ENCODE peak calls at places on chromosomes 2 and 18, in nine cellular contexts. One of them, this sample, is unnamed.

GRCh38 chr18:23321996-23322395 is 131.1 kb upstream of the RIOK3 start:
- DNase-seq in SW480: no peak
- DNase-seq in stimulated activated CD8-positive, alpha-beta memory T cell treated with anti-CD3 and anti-CD28 coated beads, Interleukin-15, amount 100 ng/mL, for 24 hours: no peak
- DNase-seq in NCI-H1417 treated with DMSO at 0.1 percent for 48 hours: no peak
- DNase-seq in myocyte: no peak
- DNase-seq in left ventricle myocardium superior: no peak
- DNase-seq in neuronal stem cell: no peak
- DNase-seq in dermis microvascular lymphatic vessel endothelial cell: no peak
- DNase-seq in NCI-H446: no peak
- DNase-seq in this sample: no peak

GRCh38 chr2:38509322-38509946 is 93.3 kb downstream of the HNRNPLL start:
- DNase-seq in dermis microvascular lymphatic vessel endothelial cell: peak; percentile 60
- DNase-seq in myocyte: no peak
- DNase-seq in stimulated activated CD8-positive, alpha-beta memory T cell treated with anti-CD3 and anti-CD28 coated beads, Interleukin-15, amount 100 ng/mL, for 24 hours: no peak
- DNase-seq in neuronal stem cell: no peak
- DNase-seq in NCI-H446: no peak
- DNase-seq in SW480: no peak
- DNase-seq in NCI-H1417 treated with DMSO at 0.1 percent for 48 hours: no peak
- DNase-seq in left ventricle myocardium superior: no peak
- DNase-seq in this sample: peak; percentile 51

GRCh38 chr2:19667085-19667484 is 234.7 kb downstream of the TTC32 start:
- DNase-seq in SW480: peak; percentile 44
- DNase-seq in left ventricle myocardium superior: no peak
- DNase-seq in NCI-H446: no peak
- DNase-seq in dermis microvascular lymphatic vessel endothelial cell: no peak
- DNase-seq in stimulated activated CD8-positive, alpha-beta memory T cell treated with anti-CD3 and anti-CD28 coated beads, Interleukin-15, amount 100 ng/mL, for 24 hours: no peak
- DNase-seq in neuronal stem cell: no peak
- DNase-seq in NCI-H1417 treated with DMSO at 0.1 percent for 48 hours: no peak
- DNase-seq in myocyte: peak; percentile 59
- DNase-seq in this sample: peak; percentile 8

GRCh38 chr2:109427661-109428091 is 186.1 kb downstream of the SEPTIN10 start:
- DNase-seq in NCI-H1417 treated with DMSO at 0.1 percent for 48 hours: no peak
- DNase-seq in myocyte: no peak
- DNase-seq in left ventricle myocardium superior: no peak
- DNase-seq in neuronal stem cell: no peak
- DNase-seq in stimulated activated CD8-positive, alpha-beta memory T cell treated with anti-CD3 and anti-CD28 coated beads, Interleukin-15, amount 100 ng/mL, for 24 hours: no peak
- DNase-seq in NCI-H446: no peak
- DNase-seq in dermis microvascular lymphatic vessel endothelial cell: no peak
- DNase-seq in SW480: no peak
- DNase-seq in this sample: no peak

GRCh38 chr2:111900859-111901258 is 2.5 kb downstream of the MERTK start:
- DNase-seq in NCI-H1417 treated with DMSO at 0.1 percent for 48 hours: no peak
- DNase-seq in stimulated activated CD8-positive, alpha-beta memory T cell treated with anti-CD3 and anti-CD28 coated beads, Interleukin-15, amount 100 ng/mL, for 24 hours: no peak
- DNase-seq in left ventricle myocardium superior: no peak
- DNase-seq in NCI-H446: no peak
- DNase-seq in SW480: peak; percentile 42
- DNase-seq in myocyte: peak; percentile 49
- DNase-seq in dermis microvascular lymphatic vessel endothelial cell: peak; percentile 67
- DNase-seq in neuronal stem cell: no peak
- DNase-seq in this sample: peak; percentile 61

GRCh38 chr18:14979875-14980274 is 231.9 kb downstream of the ANKRD30B start:
- DNase-seq in dermis microvascular lymphatic vessel endothelial cell: no peak
- DNase-seq in stimulated activated CD8-positive, alpha-beta memory T cell treated with anti-CD3 and anti-CD28 coated beads, Interleukin-15, amount 100 ng/mL, for 24 hours: no peak
- DNase-seq in NCI-H446: no peak
- DNase-seq in left ventricle myocardium superior: no peak
- DNase-seq in NCI-H1417 treated with DMSO at 0.1 percent for 48 hours: no peak
- DNase-seq in neuronal stem cell: no peak
- DNase-seq in SW480: no peak
- DNase-seq in myocyte: no peak
- DNase-seq in this sample: no peak

GRCh38 chr2:16507655-16508054 is 158.0 kb downstream of the CYRIA start:
- DNase-seq in dermis microvascular lymphatic vessel endothelial cell: peak; percentile 2
- DNase-seq in neuronal stem cell: no peak
- DNase-seq in NCI-H1417 treated with DMSO at 0.1 percent for 48 hours: no peak
- DNase-seq in left ventricle myocardium superior: peak; percentile 28
- DNase-seq in myocyte: no peak
- DNase-seq in SW480: no peak
- DNase-seq in NCI-H446: no peak
- DNase-seq in stimulated activated CD8-positive, alpha-beta memory T cell treated with anti-CD3 and anti-CD28 coated beads, Interleukin-15, amount 100 ng/mL, for 24 hours: no peak
- DNase-seq in this sample: no peak

GRCh38 chr2:165572155-165572554 is 102.7 kb downstream of the CSRNP3 start:
- DNase-seq in stimulated activated CD8-positive, alpha-beta memory T cell treated with anti-CD3 and anti-CD28 coated beads, Interleukin-15, amount 100 ng/mL, for 24 hours: no peak
- DNase-seq in NCI-H446: peak; percentile 49
- DNase-seq in myocyte: no peak
- DNase-seq in NCI-H1417 treated with DMSO at 0.1 percent for 48 hours: no peak
- DNase-seq in SW480: peak; percentile 20
- DNase-seq in dermis microvascular lymphatic vessel endothelial cell: no peak
- DNase-seq in neuronal stem cell: no peak
- DNase-seq in left ventricle myocardium superior: peak; percentile 28
- DNase-seq in this sample: peak; percentile 27

GRCh38 chr2:184178229-184178628 is 420.1 kb upstream of the ZNF804A start:
- DNase-seq in dermis microvascular lymphatic vessel endothelial cell: no peak
- DNase-seq in neuronal stem cell: no peak
- DNase-seq in myocyte: no peak
- DNase-seq in stimulated activated CD8-positive, alpha-beta memory T cell treated with anti-CD3 and anti-CD28 coated beads, Interleukin-15, amount 100 ng/mL, for 24 hours: no peak
- DNase-seq in left ventricle myocardium superior: no peak
- DNase-seq in NCI-H446: no peak
- DNase-seq in SW480: peak; percentile 29
- DNase-seq in NCI-H1417 treated with DMSO at 0.1 percent for 48 hours: no peak
- DNase-seq in this sample: peak; percentile 18

GRCh38 chr2:30664761-30665358 is 142.4 kb downstream of the CAPN13 start:
- DNase-seq in left ventricle myocardium superior: no peak
- DNase-seq in stimulated activated CD8-positive, alpha-beta memory T cell treated with anti-CD3 and anti-CD28 coated beads, Interleukin-15, amount 100 ng/mL, for 24 hours: no peak
- DNase-seq in NCI-H446: no peak
- DNase-seq in SW480: peak; percentile 93
- DNase-seq in myocyte: peak; percentile 99
- DNase-seq in neuronal stem cell: no peak
- DNase-seq in dermis microvascular lymphatic vessel endothelial cell: peak; percentile 70
- DNase-seq in NCI-H1417 treated with DMSO at 0.1 percent for 48 hours: no peak
- DNase-seq in this sample: no peak

GRCh38 chr18:37160038-37160745 is 331.3 kb downstream of the KIAA1328 start:
- DNase-seq in stimulated activated CD8-positive, alpha-beta memory T cell treated with anti-CD3 and anti-CD28 coated beads, Interleukin-15, amount 100 ng/mL, for 24 hours: no peak
- DNase-seq in myocyte: no peak
- DNase-seq in SW480: no peak
- DNase-seq in left ventricle myocardium superior: no peak
- DNase-seq in neuronal stem cell: no peak
- DNase-seq in NCI-H1417 treated with DMSO at 0.1 percent for 48 hours: no peak
- DNase-seq in NCI-H446: no peak
- DNase-seq in dermis microvascular lymphatic vessel endothelial cell: no peak
- DNase-seq in this sample: no peak

GRCh38 chr2:150320623-150321022 is 166.8 kb downstream of the RND3 start:
- DNase-seq in stimulated activated CD8-positive, alpha-beta memory T cell treated with anti-CD3 and anti-CD28 coated beads, Interleukin-15, amount 100 ng/mL, for 24 hours: no peak
- DNase-seq in SW480: no peak
- DNase-seq in dermis microvascular lymphatic vessel endothelial cell: no peak
- DNase-seq in neuronal stem cell: no peak
- DNase-seq in myocyte: peak; percentile 2
- DNase-seq in NCI-H1417 treated with DMSO at 0.1 percent for 48 hours: no peak
- DNase-seq in left ventricle myocardium superior: no peak
- DNase-seq in NCI-H446: no peak
- DNase-seq in this sample: peak; percentile 79

GRCh38 chr2:215750763-215751162 is 262.6 kb downstream of the MREG start:
- DNase-seq in NCI-H446: no peak
- DNase-seq in left ventricle myocardium superior: no peak
- DNase-seq in dermis microvascular lymphatic vessel endothelial cell: no peak
- DNase-seq in stimulated activated CD8-positive, alpha-beta memory T cell treated with anti-CD3 and anti-CD28 coated beads, Interleukin-15, amount 100 ng/mL, for 24 hours: no peak
- DNase-seq in NCI-H1417 treated with DMSO at 0.1 percent for 48 hours: no peak
- DNase-seq in neuronal stem cell: no peak
- DNase-seq in SW480: no peak
- DNase-seq in myocyte: no peak
- DNase-seq in this sample: no peak

GRCh38 chr18:23173912-23174311 is 38.6 kb downstream of the CABLES1 start:
- DNase-seq in neuronal stem cell: no peak
- DNase-seq in myocyte: peak; percentile 68
- DNase-seq in stimulated activated CD8-positive, alpha-beta memory T cell treated with anti-CD3 and anti-CD28 coated beads, Interleukin-15, amount 100 ng/mL, for 24 hours: no peak
- DNase-seq in NCI-H446: no peak
- DNase-seq in left ventricle myocardium superior: no peak
- DNase-seq in NCI-H1417 treated with DMSO at 0.1 percent for 48 hours: no peak
- DNase-seq in SW480: no peak
- DNase-seq in dermis microvascular lymphatic vessel endothelial cell: no peak
- DNase-seq in this sample: no peak

GRCh38 chr18:80147418-80148315 is 38.6 kb downstream of the ADNP2 start:
- DNase-seq in dermis microvascular lymphatic vessel endothelial cell: peak; percentile 65
- DNase-seq in left ventricle myocardium superior: peak; percentile 86
- DNase-seq in SW480: no peak
- DNase-seq in NCI-H446: peak; percentile 5
- DNase-seq in neuronal stem cell: peak; percentile 56
- DNase-seq in myocyte: peak; percentile 91
- DNase-seq in stimulated activated CD8-positive, alpha-beta memory T cell treated with anti-CD3 and anti-CD28 coated beads, Interleukin-15, amount 100 ng/mL, for 24 hours: peak; percentile 46
- DNase-seq in NCI-H1417 treated with DMSO at 0.1 percent for 48 hours: peak; percentile 70
- DNase-seq in this sample: peak; percentile 73

GRCh38 chr2:118837067-118837466 is 10.4 kb downstream of the EN1 start:
- DNase-seq in NCI-H1417 treated with DMSO at 0.1 percent for 48 hours: no peak
- DNase-seq in dermis microvascular lymphatic vessel endothelial cell: no peak
- DNase-seq in stimulated activated CD8-positive, alpha-beta memory T cell treated with anti-CD3 and anti-CD28 coated beads, Interleukin-15, amount 100 ng/mL, for 24 hours: no peak
- DNase-seq in left ventricle myocardium superior: no peak
- DNase-seq in NCI-H446: no peak
- DNase-seq in SW480: no peak
- DNase-seq in neuronal stem cell: no peak
- DNase-seq in myocyte: no peak
- DNase-seq in this sample: no peak

GRCh38 chr2:232321156-232321816 is 57.3 kb upstream of the ALPP start:
- DNase-seq in stimulated activated CD8-positive, alpha-beta memory T cell treated with anti-CD3 and anti-CD28 coated beads, Interleukin-15, amount 100 ng/mL, for 24 hours: no peak
- DNase-seq in myocyte: no peak
- DNase-seq in left ventricle myocardium superior: no peak
- DNase-seq in neuronal stem cell: no peak
- DNase-seq in NCI-H446: no peak
- DNase-seq in dermis microvascular lymphatic vessel endothelial cell: no peak
- DNase-seq in SW480: no peak
- DNase-seq in NCI-H1417 treated with DMSO at 0.1 percent for 48 hours: no peak
- DNase-seq in this sample: no peak

GRCh38 chr2:3635171-3636008 is 22.6 kb upstream of the ALLC start:
- DNase-seq in myocyte: no peak
- DNase-seq in neuronal stem cell: no peak
- DNase-seq in NCI-H446: no peak
- DNase-seq in dermis microvascular lymphatic vessel endothelial cell: no peak
- DNase-seq in NCI-H1417 treated with DMSO at 0.1 percent for 48 hours: no peak
- DNase-seq in SW480: no peak
- DNase-seq in stimulated activated CD8-positive, alpha-beta memory T cell treated with anti-CD3 and anti-CD28 coated beads, Interleukin-15, amount 100 ng/mL, for 24 hours: no peak
- DNase-seq in left ventricle myocardium superior: no peak
- DNase-seq in this sample: peak; percentile 37

GRCh38 chr2:141923657-141924056 is 207.2 kb downstream of the LRP1B start:
- DNase-seq in dermis microvascular lymphatic vessel endothelial cell: no peak
- DNase-seq in left ventricle myocardium superior: no peak
- DNase-seq in SW480: no peak
- DNase-seq in NCI-H446: no peak
- DNase-seq in NCI-H1417 treated with DMSO at 0.1 percent for 48 hours: no peak
- DNase-seq in stimulated activated CD8-positive, alpha-beta memory T cell treated with anti-CD3 and anti-CD28 coated beads, Interleukin-15, amount 100 ng/mL, for 24 hours: no peak
- DNase-seq in neuronal stem cell: no peak
- DNase-seq in myocyte: no peak
- DNase-seq in this sample: no peak

GRCh38 chr2:71603311-71603794 is 150.0 kb downstream of the DYSF start:
- DNase-seq in myocyte: no peak
- DNase-seq in SW480: no peak
- DNase-seq in dermis microvascular lymphatic vessel endothelial cell: peak; percentile 42
- DNase-seq in neuronal stem cell: no peak
- DNase-seq in NCI-H1417 treated with DMSO at 0.1 percent for 48 hours: no peak
- DNase-seq in left ventricle myocardium superior: peak; percentile 37
- DNase-seq in stimulated activated CD8-positive, alpha-beta memory T cell treated with anti-CD3 and anti-CD28 coated beads, Interleukin-15, amount 100 ng/mL, for 24 hours: no peak
- DNase-seq in NCI-H446: no peak
- DNase-seq in this sample: no peak

GRCh38 chr2:188068093-188068492 is 223.6 kb upstream of the GULP1 start:
- DNase-seq in stimulated activated CD8-positive, alpha-beta memory T cell treated with anti-CD3 and anti-CD28 coated beads, Interleukin-15, amount 100 ng/mL, for 24 hours: no peak
- DNase-seq in NCI-H1417 treated with DMSO at 0.1 percent for 48 hours: no peak
- DNase-seq in myocyte: no peak
- DNase-seq in SW480: no peak
- DNase-seq in neuronal stem cell: no peak
- DNase-seq in left ventricle myocardium superior: no peak
- DNase-seq in dermis microvascular lymphatic vessel endothelial cell: peak; percentile 10
- DNase-seq in NCI-H446: no peak
- DNase-seq in this sample: no peak

This sample was measured in small intestine.